ENCODE peak calls at places on chromosomes 2 and 18, in four cellular contexts. J is activated T-cell treated with anti-CD3 and anti-CD28 coated beads, Interleukin-2, amount 50 U/mL, for 72 hours; S is activated CD4-positive, alpha-beta T cell treated with anti-CD3 and anti-CD28 coated beads, Interleukin-2, amount 50 U/mL, for 1 hour; O is A673. U is an unnamed sample.

GRCh38 chr2:8462280-8462679 is 219.6 kb upstream of the ID2 start:
- DNase-seq in S (no peak), J (no peak), O (no peak), U (no peak)

GRCh38 chr2:128754246-128754724 is 435.6 kb upstream of the HS6ST1 start:
- DNase-seq in J (no peak), S (no peak), O (no peak), U (no peak)

GRCh38 chr2:174184915-174185314 is 63.4 kb downstream of the OLA1 start:
- DNase-seq in J (no peak), O (no peak), S (no peak), U (no peak)

GRCh38 chr2:224350703-224351102 is 51.2 kb downstream of the FAM124B start:
- DNase-seq in S (no peak), O (no peak), J (no peak), U (no peak)

GRCh38 chr18:12307251-12307736 is 747 bp upstream of the TUBB6 start:
- DNase-seq in O (peak), S (no peak), J (no peak), U (peak)

GRCh38 chr2:467101-467500 is 179.2 kb upstream of the ALKAL2 start:
- DNase-seq in S (no peak), O (no peak), J (no peak), U (no peak)

GRCh38 chr18:70331456-70332097 is 42.7 kb downstream of the SOCS6 start:
- DNase-seq in O (no peak), J (no peak), S (no peak), U (no peak)

GRCh38 chr2:25821225-25822056 is 56.8 kb downstream of the ASXL2 start:
- DNase-seq in J (no peak), O (no peak), S (no peak), U (no peak)

GRCh38 chr2:12243381-12243780 is 473.4 kb upstream of the TRIB2 start:
- DNase-seq in J (no peak), O (no peak), S (no peak), U (no peak)

GRCh38 chr18:11167778-11168177 is 18.4 kb upstream of the PIEZO2 start:
- DNase-seq in S (no peak), O (no peak), J (no peak), U (peak)